ENCODE peak calls at places on chromosomes 1 and 21, in four cellular contexts. F, L, K and O are unnamed samples.

GRCh38 chr1:171877711-171878110 is 36.4 kb downstream of the DNM3 start:
- DNase-seq in F (peak), L (no peak), K (no peak), O (no peak)

GRCh38 chr1:33260435-33260980 is 4.2 kb downstream of the ZNF362 start:
- DNase-seq in F (no peak), L (no peak), K (no peak), O (no peak)

GRCh38 chr1:38608202-38608864 is 251.2 kb downstream of the RRAGC start:
- DNase-seq in F (no peak), L (no peak), K (no peak), O (no peak)

GRCh38 chr1:78426398-78426797 is 64.4 kb upstream of the PTGFR start:
- DNase-seq in F (peak), L (no peak), K (no peak), O (no peak)

GRCh38 chr1:171655215-171656116 is 3.0 kb upstream of the MYOC start:
- DNase-seq in F (peak), L (peak), K (no peak), O (peak)

GRCh38 chr21:29293495-29293894 is 5.2 kb upstream of the BACH1 start:
- DNase-seq in F (no peak), L (no peak), K (no peak), O (no peak)

GRCh38 chr1:119732465-119733168 is 20.9 kb downstream of the PHGDH start:
- DNase-seq in F (no peak), L (no peak), K (no peak), O (no peak)

GRCh38 chr1:41474490-41475271 is 9.8 kb downstream of the EDN2 start:
- DNase-seq in F (no peak), L (peak), K (no peak), O (peak)

GRCh38 chr1:12636098-12636950 is 7.6 kb upstream of the AADACL4 start:
- DNase-seq in F (peak), L (peak), K (no peak), O (no peak)

GRCh38 chr1:116314305-116314919 is 58.6 kb upstream of the ATP1A1 start:
- DNase-seq in F (no peak), L (peak), K (no peak), O (no peak)

GRCh38 chr1:25255711-25256577 is 8.7 kb upstream of the RSRP1 start:
- DNase-seq in F (no peak), L (no peak), K (no peak), O (no peak)

GRCh38 chr1:46622341-46622740 is 5.7 kb upstream of the MOB3C start:
- DNase-seq in F (peak), L (peak), K (no peak), O (peak)

GRCh38 chr1:1399870-1400575 is 888 bp upstream of the CCNL2 start:
- DNase-seq in F (peak), L (no peak), K (no peak), O (no peak)

GRCh38 chr1:27589841-27590426 is 14.0 kb downstream of the AHDC1 start:
- DNase-seq in F (no peak), L (no peak), K (no peak), O (no peak)

GRCh38 chr1:44484155-44484688 is 79.2 kb downstream of the RNF220 start:
- DNase-seq in F (peak), L (no peak), K (no peak), O (no peak)

GRCh38 chr1:93324486-93325464 is 20.9 kb upstream of the DR1 start:
- DNase-seq in F (peak), L (no peak), K (no peak), O (peak)

GRCh38 chr1:71339238-71339637 is 258.4 kb upstream of the ZRANB2 start:
- DNase-seq in F (peak), L (no peak), K (no peak), O (no peak)

GRCh38 chr1:75338974-75339483 is 204.8 kb downstream of the LHX8 start:
- DNase-seq in F (peak), L (no peak), K (no peak), O (no peak)

GRCh38 chr1:172708452-172708851 is 49.5 kb downstream of the FASLG start:
- DNase-seq in F (no peak), L (no peak), K (no peak), O (no peak)

GRCh38 chr21:37687001-37687400 is 229.3 kb downstream of the KCNJ6 start:
- DNase-seq in F (no peak), L (no peak), K (no peak), O (no peak)
- TF ChIP-seq CTCF in F (no peak), L (no peak), K (no peak), O (no peak)

GRCh38 chr1:201622824-201623223 is 83.9 kb downstream of the NAV1 start:
- DNase-seq in F (no peak), L (no peak), K (no peak), O (no peak)

GRCh38 chr1:201626629-201627275 is 87.8 kb downstream of the NAV1 start:
- DNase-seq in F (peak), L (no peak), K (no peak), O (no peak)

GRCh38 chr1:201625711-201626300 is 86.9 kb downstream of the NAV1 start:
- DNase-seq in F (peak), L (no peak), K (no peak), O (no peak)

GRCh38 chr1:201622353-201622752 is 83.4 kb downstream of the NAV1 start:
- DNase-seq in F (no peak), L (no peak), K (no peak), O (no peak)

DNA sequence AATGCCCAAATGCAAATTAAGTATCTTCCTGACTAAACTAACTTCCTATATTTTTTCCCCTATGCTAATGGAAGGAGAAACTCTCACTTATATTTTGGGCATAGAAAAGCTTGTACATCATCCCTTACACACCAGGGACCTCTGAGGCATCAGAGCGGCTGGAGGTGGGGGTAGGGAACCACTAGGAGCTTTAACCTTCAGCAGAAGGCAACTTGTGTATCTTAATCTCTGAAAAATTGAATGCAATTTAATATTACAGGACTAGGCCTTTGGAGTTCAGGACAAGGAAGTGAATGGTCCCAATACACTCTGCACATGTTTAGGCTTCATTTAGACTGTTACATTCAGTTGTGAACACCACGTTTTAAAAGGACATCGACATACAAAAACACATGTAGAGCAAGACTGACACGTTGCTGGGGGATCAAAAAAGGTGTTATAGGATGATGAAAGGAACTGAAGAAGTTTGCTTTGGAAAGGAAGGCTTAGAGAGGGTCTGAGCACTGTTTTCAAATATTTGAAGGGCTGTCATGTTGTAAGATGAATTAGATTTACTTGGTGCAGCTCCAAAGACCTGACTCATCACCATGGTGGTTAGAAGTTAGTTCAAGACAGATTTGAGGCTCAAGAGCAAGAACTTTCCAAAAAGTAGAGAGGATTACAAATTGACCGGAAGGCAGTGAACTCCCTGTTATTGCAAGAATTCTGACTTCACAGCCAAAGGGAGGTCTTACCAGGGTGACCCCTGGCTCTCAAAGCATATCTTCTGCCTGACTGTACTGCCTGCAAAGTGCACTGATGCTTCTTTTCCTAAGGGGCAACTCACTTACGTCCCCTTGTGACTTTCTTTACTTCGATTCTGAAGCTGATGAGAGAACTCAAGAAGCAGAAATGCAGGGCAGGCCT is 86.1 kb downstream of the NAV1 start:
- DNase-seq in F (peak), L (no peak), K (peak), O (peak)
- TF ChIP-seq CTCF in F (no peak), L (no peak), K (peak), O (peak)

GRCh38 chr1:20329793-20330542 is 39.3 kb downstream of the VWA5B1 start:
- DNase-seq in F (no peak), L (no peak), K (no peak), O (no peak)
- TF ChIP-seq CTCF in F (peak), L (no peak), K (no peak), O (peak)

GRCh38 chr21:26473471-26473870 is 99.6 kb downstream of the CYYR1 start:
- DNase-seq in F (no peak), L (no peak), K (no peak), O (no peak)

GRCh38 chr21:26471116-26471505 is 102.0 kb downstream of the CYYR1 start:
- DNase-seq in F (no peak), L (no peak), K (no peak), O (no peak)

GRCh38 chr21:26470361-26471115 is 102.5 kb downstream of the CYYR1 start:
- DNase-seq in F (no peak), L (no peak), K (no peak), O (no peak)

GRCh38 chr21:26469789-26470188 is 103.3 kb downstream of the CYYR1 start:
- DNase-seq in F (peak), L (no peak), K (peak), O (peak)
- TF ChIP-seq CTCF in F (no peak), L (no peak), K (no peak), O (no peak)

GRCh38 chr1:150760003-150760402 is 5.6 kb downstream of the CTSS start:
- DNase-seq in F (no peak), L (no peak), K (no peak), O (no peak)
- TF ChIP-seq CTCF in F (no peak), L (no peak), K (no peak), O (no peak)

GRCh38 chr1:235583511-235584001 is 66.0 kb downstream of the GNG4 start:
- DNase-seq in F (no peak), L (no peak), K (no peak), O (no peak)
- TF ChIP-seq CTCF in F (no peak), L (no peak), K (no peak), O (peak)

GRCh38 chr1:198701766-198702539 is 63.1 kb downstream of the PTPRC start:
- DNase-seq in F (no peak), L (no peak), K (no peak), O (no peak)

GRCh38 chr1:198700016-198700392 is 61.2 kb downstream of the PTPRC start:
- DNase-seq in F (no peak), L (no peak), K (no peak), O (no peak)

GRCh38 chr1:198700396-198700795 is 61.6 kb downstream of the PTPRC start:
- DNase-seq in F (no peak), L (no peak), K (no peak), O (no peak)

GRCh38 chr1:198701250-198701649 is 62.4 kb downstream of the PTPRC start:
- DNase-seq in F (no peak), L (no peak), K (no peak), O (no peak)

GRCh38 chr1:198699167-198700015 is 60.6 kb downstream of the PTPRC start:
- DNase-seq in F (peak), L (peak), K (no peak), O (no peak)
- TF ChIP-seq CTCF in F (peak), L (peak), K (peak), O (peak)

GRCh38 chr1:29706936-29707335 is 470.6 kb downstream of the PTPRU start:
- DNase-seq in F (peak), L (no peak), K (no peak), O (no peak)
- TF ChIP-seq CTCF in F (peak), L (peak), K (peak), O (peak)

DNA sequence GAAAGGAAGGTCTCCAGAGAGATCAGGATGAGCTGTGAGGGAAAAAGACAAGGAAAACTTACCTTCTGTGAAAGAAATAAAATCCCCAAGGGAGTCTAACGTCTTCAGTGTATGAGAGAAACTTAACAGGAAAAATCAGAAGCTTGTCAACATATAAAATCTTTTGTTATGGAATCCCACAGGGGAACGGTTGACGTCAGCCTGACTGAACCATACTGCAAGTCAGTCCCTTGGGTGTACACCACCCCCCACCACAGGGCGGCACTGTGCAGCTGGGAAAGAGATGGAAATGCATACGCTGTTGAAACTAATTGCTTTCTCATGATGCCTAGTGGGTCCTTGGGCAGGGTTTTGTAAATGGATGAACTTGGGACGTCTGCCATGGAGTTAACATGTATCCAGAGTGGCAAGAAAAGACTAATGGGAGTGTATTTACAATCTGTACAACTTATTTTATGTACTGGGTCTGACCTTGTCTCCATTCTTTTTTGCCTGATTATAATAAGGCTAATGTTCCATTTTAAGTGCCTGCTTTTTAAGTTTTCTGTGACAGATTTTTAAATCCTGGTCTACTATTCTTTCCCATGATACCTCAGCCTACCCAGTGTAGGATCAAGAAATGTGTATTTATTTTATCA is 22.7 kb downstream of the UTP25 start:
- DNase-seq in F (peak), L (peak), K (no peak), O (peak)
- TF ChIP-seq CTCF in F (peak), L (peak), K (peak), O (peak)

GRCh38 chr1:111758373-111758772 is 2.7 kb downstream of the DDX20 start:
- DNase-seq in F (no peak), L (no peak), K (no peak), O (no peak)
- TF ChIP-seq CTCF in F (peak), L (no peak), K (no peak), O (peak)